ENCODE peak calls at places on chromosomes 4 and X, in six cellular contexts. L is GM12891, C is K562, Z is H1, J is HepG2, A is GM12878. N is an unnamed sample.

GRCh38 chr4:22556411-22556969 is 40.6 kb upstream of the ADGRA3 start:
- DNase-seq in L (no peak), C (no peak), Z (no peak), J (no peak), A (no peak), N (no peak)

GRCh38 chr4:119211856-119212250 is 660 bp upstream of the USP53 start:
- DNase-seq in L (no peak), C (no peak), Z (peak), J (peak), A (no peak), N (no peak)

GRCh38 chrX:2423293-2423692 is 77.5 kb downstream of the DHRSX start:
- DNase-seq in L (no peak), C (no peak), Z (no peak), J (no peak), A (no peak), N (no peak)

GRCh38 chrX:137926090-137926489 is 360.2 kb downstream of the ZIC3 start:
- DNase-seq in L (no peak), C (no peak), Z (no peak), J (no peak), A (no peak), N (no peak)

GRCh38 chrX:37332987-37333658 is 16.0 kb upstream of the PRRG1 start:
- DNase-seq in L (no peak), C (no peak), Z (no peak), J (no peak), A (no peak), N (no peak)

GRCh38 chrX:119155416-119156035 is 27.9 kb upstream of the KIAA1210 start:
- DNase-seq in L (no peak), C (no peak), Z (no peak), J (no peak), A (no peak), N (no peak)

GRCh38 chr4:56690393-56690971 is 9.4 kb upstream of the HOPX start:
- DNase-seq in L (no peak), C (no peak), Z (no peak), J (no peak), A (no peak), N (no peak)

GRCh38 chr4:41590591-41590990 is 52.6 kb downstream of the LIMCH1 start:
- DNase-seq in L (no peak), C (no peak), Z (no peak), J (no peak), A (no peak), N (no peak)

GRCh38 chr4:123298798-123299197 is 97.8 kb upstream of the SPRY1 start:
- DNase-seq in L (no peak), C (no peak), Z (no peak), J (no peak), A (no peak), N (no peak)

GRCh38 chr4:188297873-188298272 is 158.6 kb downstream of the TRIML1 start:
- DNase-seq in L (no peak), C (no peak), Z (no peak), J (no peak), A (no peak), N (no peak)

GRCh38 chr4:119627267-119628190 is 1.1 kb downstream of the PDE5A start:
- DNase-seq in L (peak), C (peak), Z (peak), J (no peak), A (no peak), N (peak)

GRCh38 chr4:113844369-113844768 is 82.8 kb upstream of the CAMK2D start:
- DNase-seq in L (no peak), C (no peak), Z (no peak), J (no peak), A (no peak), N (no peak)

DNA sequence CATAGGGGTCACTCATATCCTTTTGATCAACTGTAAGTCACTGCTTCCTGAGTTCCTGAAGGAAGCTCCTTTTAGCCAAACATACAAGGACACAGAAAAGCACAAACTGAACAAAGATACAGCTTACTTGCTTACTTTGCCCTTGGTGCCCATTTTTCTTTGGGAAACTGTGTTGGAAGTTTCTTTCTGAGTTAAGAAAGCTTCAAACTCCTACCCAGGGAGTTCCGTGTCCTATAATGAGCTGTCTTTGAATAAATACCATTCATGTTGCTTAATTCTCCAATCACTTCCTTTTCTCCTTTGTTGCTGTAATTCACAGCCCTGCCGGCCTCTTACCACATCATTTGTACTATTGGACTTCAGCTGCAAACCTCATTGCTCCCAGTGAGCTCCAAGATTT is at the start of gene ADH4:
- DNase-seq in L (no peak), C (no peak), Z (no peak), J (peak), A (no peak), N (no peak)
- TF ChIP-seq POLR2A in L (no peak), C (no peak), Z (no peak), J (peak), A (no peak), N (no peak)

GRCh38 chrX:55716937-55717336 is 612 bp upstream of the RRAGB start:
- DNase-seq in L (no peak), C (no peak), Z (no peak), J (no peak), A (no peak), N (no peak)

GRCh38 chrX:55713635-55714034 is 3.9 kb upstream of the RRAGB start:
- DNase-seq in L (no peak), C (no peak), Z (no peak), J (no peak), A (no peak), N (no peak)

GRCh38 chrX:55714111-55714510 is 3.4 kb upstream of the RRAGB start:
- DNase-seq in L (no peak), C (no peak), Z (no peak), J (no peak), A (no peak), N (no peak)

GRCh38 chrX:55715847-55716246 is 1.7 kb upstream of the RRAGB start:
- DNase-seq in L (no peak), C (peak), Z (no peak), J (peak), A (no peak), N (no peak)

GRCh38 chrX:55717521-55718497 is at the start of gene RRAGB:
- DNase-seq in L (peak), C (peak), Z (peak), J (peak), A (peak), N (peak)
- TF ChIP-seq POLR2AphosphoS5 in L (peak), C (no peak), Z (peak), J (peak), A (peak), N (no peak)

DNA sequence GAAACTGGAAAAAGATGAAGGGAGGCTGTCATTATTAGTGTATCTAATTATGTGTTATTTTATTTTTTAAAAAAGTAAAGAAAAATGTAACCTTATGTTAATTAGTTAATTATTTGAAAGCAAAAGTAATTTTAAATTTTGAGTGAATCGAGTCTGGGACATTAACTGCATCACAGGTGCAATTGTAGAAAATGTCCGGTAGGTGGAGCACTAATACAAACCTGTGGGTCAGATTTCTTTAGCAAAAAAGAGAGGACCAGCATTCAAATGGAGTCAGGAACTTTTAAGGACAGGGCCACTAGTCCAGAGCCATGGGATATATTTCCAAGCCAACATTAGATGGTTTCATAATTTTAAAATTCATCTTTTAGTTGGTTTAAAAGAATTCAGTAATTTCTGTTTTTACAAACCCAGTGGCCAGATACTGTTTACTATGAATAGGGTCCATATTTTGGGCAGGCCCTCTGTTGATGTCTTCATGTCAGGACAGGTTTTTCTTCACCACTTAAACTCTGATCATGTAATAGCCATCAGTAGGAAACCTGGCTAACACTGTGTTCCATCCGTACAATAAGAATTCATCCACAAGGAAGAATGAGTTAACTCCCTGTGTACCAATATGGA is 27.2 kb downstream of the BST1 start:
- DNase-seq in L (peak), C (peak), Z (no peak), J (peak), A (peak), N (peak)
- TF ChIP-seq TAF1 in L (no peak), C (no peak), Z (no peak), J (no peak), A (no peak), N (no peak)

DNA sequence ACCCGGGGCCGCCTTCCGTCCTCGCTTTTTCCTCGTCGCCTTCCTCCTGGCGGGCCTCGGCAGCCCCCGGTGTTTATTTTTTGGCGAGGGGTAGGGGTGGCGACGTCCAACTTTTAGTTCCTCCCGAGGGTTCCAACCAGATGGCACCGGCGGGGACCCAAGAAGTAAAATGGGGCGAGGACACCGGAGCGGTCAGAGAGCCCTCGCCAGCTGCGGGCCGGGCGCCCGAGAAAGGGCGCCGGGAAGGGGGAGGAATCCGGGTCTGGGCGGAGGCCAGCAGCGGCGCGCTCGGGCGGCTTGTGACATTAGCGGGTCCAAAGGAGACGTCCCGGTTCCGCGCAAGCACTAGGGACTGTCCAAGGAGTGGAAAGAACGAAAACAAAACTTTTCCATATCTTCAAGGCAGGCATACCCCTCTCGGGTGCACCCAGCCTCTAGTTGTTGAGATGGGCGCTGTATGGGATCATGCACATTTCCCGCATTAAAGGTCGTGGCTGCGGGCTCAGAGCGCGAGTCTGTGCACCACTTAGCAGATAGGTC is 691 bp upstream of the USP46 start:
- DNase-seq in L (no peak), C (peak), Z (no peak), J (peak), A (no peak), N (no peak)
- TF ChIP-seq POLR2A in L (no peak), C (no peak), Z (no peak), J (no peak), A (no peak), N (no peak)

GRCh38 chr4:168839758-168840385 is 170.2 kb downstream of the CBR4 start:
- DNase-seq in L (no peak), C (no peak), Z (no peak), J (no peak), A (no peak), N (no peak)
- TF ChIP-seq POLR2AphosphoS5 in L (no peak), C (no peak), Z (no peak), J (no peak), A (no peak), N (no peak)

GRCh38 chrX:111318901-111319300 is 48.6 kb upstream of the CAPN6 start:
- DNase-seq in L (no peak), C (no peak), Z (no peak), J (no peak), A (no peak), N (no peak)
- TF ChIP-seq TAF1 in L (no peak), C (no peak), Z (no peak), J (no peak), A (no peak), N (no peak)

DNA sequence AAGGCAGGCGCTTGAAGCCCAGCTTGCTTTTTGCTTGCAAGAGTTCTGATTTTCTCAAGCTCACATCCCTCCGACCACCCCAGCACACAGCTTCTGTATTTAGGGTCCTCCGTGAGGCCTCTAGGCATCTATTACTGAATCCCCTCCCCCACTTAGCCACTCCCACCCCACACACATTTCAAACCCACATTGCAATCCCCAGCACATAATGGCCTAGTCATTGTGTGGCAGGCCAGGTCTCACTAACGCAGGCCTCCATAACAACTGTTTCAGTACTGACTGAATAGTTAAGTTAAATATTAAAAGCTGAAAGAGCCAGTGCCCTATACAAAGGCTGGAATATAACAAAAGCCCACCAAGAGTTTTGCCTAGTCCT is 137.6 kb upstream of the S100G start:
- DNase-seq in L (no peak), C (no peak), Z (no peak), J (peak), A (no peak), N (no peak)
- TF ChIP-seq POLR2A in L (no peak), C (no peak), Z (no peak), J (no peak), A (no peak), N (no peak)

DNA sequence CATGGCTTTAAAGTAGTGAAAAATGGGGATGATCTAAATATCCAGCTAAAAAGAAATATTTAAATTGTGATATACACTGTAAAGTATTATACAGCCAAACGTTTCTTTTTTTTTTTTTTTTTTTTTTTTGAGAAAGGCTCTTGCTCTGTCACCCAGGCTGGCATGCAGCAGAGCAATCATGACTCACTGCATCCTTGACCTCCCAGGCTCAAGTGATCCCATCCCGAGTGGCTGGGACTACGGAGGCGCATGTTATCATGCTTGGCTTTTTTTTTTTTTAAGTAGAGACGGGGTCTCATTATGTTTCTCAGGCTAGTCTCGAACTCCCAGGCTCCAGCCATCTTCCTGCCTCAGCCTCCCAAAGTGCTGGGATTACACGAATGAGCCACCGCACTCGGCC is 17.1 kb downstream of the SMIM14 start:
- DNase-seq in L (no peak), C (no peak), Z (no peak), J (peak), A (no peak), N (no peak)
- TF ChIP-seq POLR2AphosphoS5 in L (no peak), C (no peak), Z (no peak), J (no peak), A (no peak), N (no peak)